ENCODE peak calls at places on chromosome 19, in four cellular contexts. I, J, L and S are unnamed samples.
A peak's percentile ranks its signal among the peaks of the same experiment; 100 is the strongest.

GRCh38 chr19:51139299-51140018 is 2.6 kb upstream of the SIGLEC7 start:
- DNase-seq in I (no peak), J (no peak), L (no peak), S (peak; percentile 95)

GRCh38 chr19:35753634-35754364 is 3.0 kb downstream of the HSPB6 start:
- DNase-seq in I (no peak), J (no peak), L (no peak), S (no peak)

GRCh38 chr19:7874080-7874856 is at the start of gene PRR36:
- DNase-seq in I (no peak), J (peak; percentile 56), L (no peak), S (no peak)

GRCh38 chr19:30131722-30132291 is 189.8 kb downstream of the URI1 start:
- DNase-seq in I (no peak), J (no peak), L (no peak), S (no peak)

GRCh38 chr19:35462476-35462953 is 14.5 kb downstream of the FFAR2 start:
- DNase-seq in I (no peak), J (no peak), L (no peak), S (peak; percentile 75)

GRCh38 chr19:37059142-37059541 is 19.1 kb upstream of the ZNF420 start:
- DNase-seq in I (no peak), J (no peak), L (no peak), S (no peak)

GRCh38 chr19:12052057-12052570 is 647 bp downstream of the ZNF878 start:
- DNase-seq in I (no peak), J (no peak), L (no peak), S (no peak)

GRCh38 chr19:12840091-12841079 is 2.1 kb downstream of the MAST1 start:
- DNase-seq in I (peak; percentile 93), J (peak; percentile 80), L (peak; percentile 97), S (peak; percentile 49)

GRCh38 chr19:31334849-31335624 is 14.2 kb downstream of the TSHZ3 start:
- DNase-seq in I (no peak), J (no peak), L (no peak), S (no peak)

GRCh38 chr19:1884291-1884718 is 991 bp downstream of the ABHD17A start:
- DNase-seq in I (no peak), J (no peak), L (peak; percentile 22), S (no peak)

GRCh38 chr19:41998246-41999020 is 4.4 kb upstream of the ATP1A3 start:
- DNase-seq in I (peak; percentile 16), J (peak; percentile 74), L (peak; percentile 78), S (peak; percentile 27)

GRCh38 chr19:23972161-23972560 is 57.5 kb downstream of the ZNF726 start:
- DNase-seq in I (no peak), J (no peak), L (no peak), S (no peak)

GRCh38 chr19:55015126-55015525 is 22.9 kb downstream of the GP6 start:
- DNase-seq in I (no peak), J (no peak), L (no peak), S (no peak)

GRCh38 chr19:38545596-38545995 is 72.2 kb downstream of the MAP4K1 start:
- DNase-seq in I (no peak), J (no peak), L (no peak), S (no peak)

GRCh38 chr19:28960986-28961705 is 251.8 kb downstream of the UQCRFS1 start:
- DNase-seq in I (no peak), J (no peak), L (no peak), S (no peak)

GRCh38 chr19:18128044-18128443 is 24.9 kb upstream of the PIK3R2 start:
- DNase-seq in I (no peak), J (no peak), L (no peak), S (peak; percentile 84)

GRCh38 chr19:49805822-49806612 is 7.1 kb downstream of the FUZ start:
- DNase-seq in I (no peak), J (no peak), L (no peak), S (no peak)

GRCh38 chr19:49564616-49565045 is 15.7 kb downstream of the NOSIP start:
- DNase-seq in I (no peak), J (no peak), L (no peak), S (no peak)

GRCh38 chr19:35038623-35039512 is 2.7 kb upstream of the HPN start:
- DNase-seq in I (no peak), J (no peak), L (no peak), S (peak; percentile 43)

GRCh38 chr19:57317503-57317902 is 2.8 kb upstream of the ZNF543 start:
- DNase-seq in I (no peak), J (no peak), L (no peak), S (no peak)

GRCh38 chr19:50695251-50696064 is 24.1 kb downstream of the SHANK1 start:
- DNase-seq in I (no peak), J (peak; percentile 29), L (peak; percentile 74), S (peak; percentile 43)

GRCh38 chr19:45322311-45322710 is 364 bp downstream of the CKM start:
- DNase-seq in I (no peak), J (no peak), L (no peak), S (peak; percentile 23)

GRCh38 chr19:35408284-35409171 is 37.7 kb downstream of the GPR42 start:
- DNase-seq in I (no peak), J (no peak), L (no peak), S (no peak)

GRCh38 chr19:16654621-16655020 is 5.3 kb downstream of the SMIM7 start:
- DNase-seq in I (no peak), J (no peak), L (no peak), S (no peak)

GRCh38 chr19:16062789-16063188 is 13.5 kb upstream of the TPM4 start:
- DNase-seq in I (no peak), J (no peak), L (peak; percentile 73), S (peak; percentile 74)

GRCh38 chr19:40578442-40578908 is 1.8 kb downstream of the SHKBP1 start:
- DNase-seq in I (no peak), J (peak; percentile 88), L (peak; percentile 85), S (peak; percentile 83)

GRCh38 chr19:17333611-17334413 is 843 bp downstream of the ANO8 start:
- DNase-seq in I (peak; percentile 71), J (peak; percentile 67), L (peak; percentile 85), S (peak; percentile 94)

GRCh38 chr19:31260171-31260933 is 88.9 kb downstream of the TSHZ3 start:
- DNase-seq in I (no peak), J (no peak), L (no peak), S (no peak)

GRCh38 chr19:34962945-34963530 is 991 bp downstream of the ZNF792 start:
- DNase-seq in I (no peak), J (no peak), L (peak; percentile 26), S (no peak)

GRCh38 chr19:39924952-39925351 is 9.5 kb downstream of the FCGBP start:
- DNase-seq in I (no peak), J (no peak), L (no peak), S (no peak)

GRCh38 chr19:37513397-37513796 is 6.7 kb downstream of the ZNF793 start:
- DNase-seq in I (no peak), J (no peak), L (no peak), S (no peak)

GRCh38 chr19:14004619-14005380 is 1.3 kb downstream of the RFX1 start:
- DNase-seq in I (no peak), J (no peak), L (peak; percentile 29), S (peak; percentile 60)

GRCh38 chr19:37403403-37403802 is 32.5 kb downstream of the ZNF527 start:
- DNase-seq in I (no peak), J (no peak), L (no peak), S (no peak)

GRCh38 chr19:52602931-52603330 is 32.8 kb downstream of the ZNF701 start:
- DNase-seq in I (no peak), J (no peak), L (no peak), S (no peak)

GRCh38 chr19:40862785-40863184 is 12.5 kb upstream of the CYP2A6 start:
- DNase-seq in I (no peak), J (peak; percentile 56), L (no peak), S (peak; percentile 61)

GRCh38 chr19:43820098-43820860 is 6.8 kb upstream of the ZNF283 start:
- DNase-seq in I (no peak), J (peak; percentile 53), L (no peak), S (no peak)

GRCh38 chr19:22331521-22331920 is 45.3 kb downstream of the ZNF729 start:
- DNase-seq in I (no peak), J (no peak), L (no peak), S (no peak)

GRCh38 chr19:46887240-46887782 is 26.5 kb downstream of the ARHGAP35 start:
- DNase-seq in I (no peak), J (no peak), L (no peak), S (peak; percentile 60)

GRCh38 chr19:46881092-46881491 is 20.3 kb downstream of the ARHGAP35 start:
- DNase-seq in I (no peak), J (no peak), L (no peak), S (no peak)

GRCh38 chr19:46886546-46887239 is 25.9 kb downstream of the ARHGAP35 start:
- DNase-seq in I (no peak), J (no peak), L (no peak), S (no peak)

GRCh38 chr19:46882034-46882433 is 21.2 kb downstream of the ARHGAP35 start:
- DNase-seq in I (no peak), J (no peak), L (no peak), S (no peak)

GRCh38 chr19:46885411-46885810 is 24.6 kb downstream of the ARHGAP35 start:
- DNase-seq in I (no peak), J (no peak), L (no peak), S (no peak)
- H3K4me3 ChIP-seq in I (no peak overlapping the region), J (no peak overlapping the region), L (no peak overlapping the region), S (no peak overlapping the region)

GRCh38 chr19:48006762-48007161 is 12.3 kb downstream of the ELSPBP1 start:
- DNase-seq in I (peak; percentile 32), J (peak; percentile 74), L (peak; percentile 36), S (peak; percentile 54)
- TF ChIP-seq CTCF in I (peak; percentile 60), J (peak; percentile 19), L (peak; percentile 55), S (peak; percentile 60)

DNA sequence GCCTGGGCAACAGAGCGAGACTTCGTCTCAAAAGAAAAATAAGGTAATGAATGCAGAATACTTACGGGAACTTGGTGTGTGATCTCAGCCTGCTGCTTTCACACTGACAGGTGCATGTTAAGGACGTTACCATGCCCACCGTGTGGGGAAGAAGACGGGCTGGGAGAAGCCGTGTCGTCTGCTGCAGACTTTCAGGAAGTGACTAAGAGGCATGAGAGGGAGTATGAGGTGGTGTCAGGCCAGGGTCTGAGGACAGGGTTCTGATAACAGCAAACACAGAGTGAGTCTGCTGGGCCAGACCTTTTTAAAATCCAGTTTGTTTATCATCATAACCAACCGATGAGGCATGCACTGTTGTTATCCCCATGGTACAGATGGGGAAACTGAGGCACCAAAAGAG is 13.6 kb upstream of the GALP start:
- DNase-seq in I (no peak), J (no peak), L (peak; percentile 67), S (peak; percentile 63)
- TF ChIP-seq MAX in I (no peak), J (no peak), L (no peak), S (peak; percentile 8)

DNA sequence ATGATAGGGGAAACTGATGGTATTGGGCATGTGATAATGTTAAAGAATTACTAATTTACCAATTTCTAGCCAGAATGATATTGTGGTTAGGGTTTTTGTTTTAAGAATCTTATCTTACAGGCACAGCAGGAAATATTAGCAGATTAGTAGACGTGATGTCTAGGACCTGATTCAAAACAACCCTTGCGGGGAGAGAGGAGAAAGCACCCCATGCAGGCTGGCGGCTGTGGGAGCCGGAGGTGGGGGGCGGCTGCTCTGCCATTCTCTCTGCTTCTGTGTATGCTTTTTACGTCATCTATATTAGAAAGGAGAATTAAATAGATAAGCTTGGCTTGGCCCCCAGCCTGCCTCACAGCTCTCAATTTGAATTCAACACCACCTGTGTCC is 41.5 kb downstream of the MLLT1 start:
- DNase-seq in I (no peak), J (no peak), L (peak; percentile 48), S (no peak)
- H3K4me3 ChIP-seq in I (no peak overlapping the region), J (no peak overlapping the region), L (no peak overlapping the region), S (no peak overlapping the region)